ENCODE peak calls at places on chromosomes 1 and 21, in four cellular contexts. A, W, V and Y are unnamed samples.

GRCh38 chr1:14804626-14805025 is 206.1 kb downstream of the KAZN start:
- DNase-seq in W (no peak), V (no peak), A (no peak), Y (no peak)

GRCh38 chr1:21919520-21919919 is 17.6 kb downstream of the HSPG2 start:
- DNase-seq in A (no peak), W (peak; percentile 81), V (no peak), Y (no peak)

GRCh38 chr1:155984341-155984740 is 6.0 kb upstream of the ARHGEF2 start:
- DNase-seq in A (no peak), W (no peak), V (no peak), Y (no peak)

GRCh38 chr1:158055854-158056253 is 62.4 kb downstream of the KIRREL1 start:
- DNase-seq in V (no peak), W (no peak), A (no peak), Y (no peak)

GRCh38 chr1:13699936-13700520 is at the start of gene PRDM2:
- DNase-seq in A (peak; percentile 54), W (peak; percentile 26), V (no peak), Y (no peak)

GRCh38 chr1:210294991-210295773 is 33.5 kb upstream of the HHAT start:
- DNase-seq in V (no peak), W (peak; percentile 43), A (no peak), Y (no peak)

GRCh38 chr1:155093938-155094621 is 15.4 kb downstream of the EFNA3 start:
- DNase-seq in W (peak; percentile 69), V (peak; percentile 22), A (peak; percentile 59), Y (no peak)

GRCh38 chr1:156642265-156643185 is 608 bp downstream of the BCAN start:
- DNase-seq in V (no peak), W (no peak), A (no peak), Y (no peak)

GRCh38 chr21:39346671-39347327 is 2.1 kb downstream of the HMGN1 start:
- DNase-seq in V (no peak), W (no peak), A (no peak), Y (no peak)

GRCh38 chr1:43466403-43466802 is 12.7 kb upstream of the HYI start:
- DNase-seq in W (no peak), V (no peak), A (no peak), Y (no peak)

GRCh38 chr1:173477286-173478098 is at the start of gene PRDX6:
- DNase-seq in V (peak; percentile 48), A (peak; percentile 93), W (peak; percentile 73), Y (peak; percentile 94)

GRCh38 chr1:175797576-175797975 is 54.2 kb upstream of the TNR start:
- DNase-seq in A (no peak), W (no peak), V (no peak), Y (no peak)

GRCh38 chr1:53502641-53503432 is 43.6 kb downstream of the DMRTB1 start:
- DNase-seq in W (no peak), A (no peak), V (no peak), Y (peak; percentile 65)

GRCh38 chr1:37262439-37263170 is 211.8 kb upstream of the ZC3H12A start:
- DNase-seq in A (no peak), W (no peak), V (no peak), Y (no peak)

GRCh38 chr1:173954179-173954578 is 37.1 kb upstream of the SERPINC1 start:
- DNase-seq in W (no peak), A (no peak), V (no peak), Y (no peak)

GRCh38 chr1:206537141-206537540 is 29.8 kb downstream of the RASSF5 start:
- DNase-seq in V (no peak), W (no peak), A (no peak), Y (no peak)

GRCh38 chr1:25854554-25854953 is 4.7 kb downstream of the AUNIP start:
- DNase-seq in A (no peak), W (no peak), V (no peak), Y (no peak)

GRCh38 chr1:43975249-43975961 is 645 bp downstream of the ATP6V0B start:
- DNase-seq in A (peak; percentile 78), V (no peak), W (no peak), Y (peak; percentile 77)

GRCh38 chr1:30722175-30722537 is 1.2 kb downstream of the MATN1 start:
- DNase-seq in A (no peak), W (no peak), V (no peak), Y (no peak)

GRCh38 chr1:30719406-30720270 is 3.7 kb downstream of the MATN1 start:
- DNase-seq in A (no peak), W (peak; percentile 58), V (no peak), Y (no peak)

GRCh38 chr1:30723296-30723897 is at the start of gene MATN1:
- DNase-seq in V (no peak), A (no peak), W (no peak), Y (no peak)

GRCh38 chr1:30720271-30721223 is 2.8 kb downstream of the MATN1 start:
- DNase-seq in W (no peak), V (no peak), A (no peak), Y (no peak)

DNA sequence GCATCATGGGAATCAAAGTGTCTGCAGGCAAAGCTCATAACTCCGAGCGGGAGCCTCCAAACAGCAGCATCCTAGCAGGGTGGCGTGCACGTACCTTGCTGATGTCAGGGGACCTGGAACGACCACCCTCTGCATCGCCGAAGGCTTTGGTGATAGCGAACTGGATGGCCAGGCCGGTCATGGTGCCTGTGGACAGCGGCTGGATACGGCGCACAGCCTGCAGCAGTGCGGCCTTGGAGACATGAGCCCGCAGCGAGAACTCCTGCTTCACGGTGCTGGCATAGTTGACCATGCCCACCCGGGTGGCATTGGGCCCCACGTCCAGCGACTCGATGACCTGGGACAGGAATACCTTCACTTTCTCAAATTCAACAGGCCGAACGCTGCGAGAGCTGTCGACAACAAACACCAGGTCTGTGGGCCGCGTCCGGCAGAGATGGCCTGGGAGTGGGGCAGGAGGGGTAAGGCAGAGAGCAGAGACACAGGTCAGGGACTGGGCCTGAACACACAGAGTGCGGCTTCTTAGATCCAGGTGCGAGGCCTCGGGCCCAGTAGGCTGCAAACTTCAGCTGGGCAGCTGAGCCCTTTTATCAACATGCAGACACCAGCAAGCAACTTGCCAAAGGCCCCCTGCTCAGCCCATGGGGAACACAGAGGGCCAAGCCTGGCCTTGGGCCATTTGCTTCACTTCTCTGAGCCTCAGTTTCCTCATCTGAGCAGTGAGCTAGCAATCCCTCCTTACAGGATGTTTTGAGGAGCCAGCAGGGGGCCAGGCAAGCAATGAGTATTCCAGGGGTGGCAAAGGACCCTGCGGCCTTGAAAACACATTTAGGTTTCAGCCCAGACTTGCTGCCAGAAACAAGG is 1.8 kb downstream of the MATN1 start:
- DNase-seq in V (no peak), A (no peak), W (no peak), Y (no peak)
- TF ChIP-seq CTCF in V (no peak), A (no peak), W (no peak), Y (peak; percentile 10)

GRCh38 chr1:84771895-84772294 is 81.6 kb upstream of the SSX2IP start:
- DNase-seq in A (no peak), W (no peak), V (no peak), Y (no peak)
- TF ChIP-seq CTCF in A (no peak), W (no peak), V (no peak), Y (no peak)

GRCh38 chr1:149963358-149963757 is 26.7 kb upstream of the MTMR11 start:
- DNase-seq in A (no peak), V (no peak), W (no peak), Y (no peak)

GRCh38 chr1:149966405-149966804 is 29.7 kb upstream of the MTMR11 start:
- DNase-seq in V (no peak), A (no peak), W (no peak), Y (no peak)

GRCh38 chr1:149965440-149965839 is 28.8 kb upstream of the MTMR11 start:
- DNase-seq in W (no peak), A (no peak), V (no peak), Y (no peak)

GRCh38 chr1:149962736-149963135 is 26.1 kb upstream of the MTMR11 start:
- DNase-seq in A (no peak), V (no peak), W (no peak), Y (no peak)

DNA sequence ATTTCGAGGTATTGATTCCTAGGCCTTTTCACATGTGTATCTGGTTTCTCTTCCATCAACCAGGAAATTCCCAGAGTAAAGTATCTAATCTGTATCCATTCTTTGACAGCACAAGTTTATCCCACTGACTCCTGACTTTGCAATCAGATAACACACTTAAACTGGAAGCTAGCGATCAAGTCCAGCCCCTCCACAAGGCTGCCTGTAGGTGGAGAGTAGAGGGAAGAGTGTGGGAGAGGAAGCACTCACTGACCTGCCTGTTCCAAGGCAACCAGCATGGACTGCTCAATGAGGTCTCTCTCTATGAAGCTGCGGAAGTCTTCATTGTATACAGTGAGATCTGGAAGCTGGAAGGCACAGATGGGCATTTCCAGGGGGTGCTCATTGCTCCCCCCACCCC is 30.4 kb upstream of the MTMR11 start:
- DNase-seq in A (no peak), W (no peak), V (no peak), Y (no peak)
- TF ChIP-seq CTCF in A (no peak), W (no peak), V (peak; percentile 2), Y (no peak)

DNA sequence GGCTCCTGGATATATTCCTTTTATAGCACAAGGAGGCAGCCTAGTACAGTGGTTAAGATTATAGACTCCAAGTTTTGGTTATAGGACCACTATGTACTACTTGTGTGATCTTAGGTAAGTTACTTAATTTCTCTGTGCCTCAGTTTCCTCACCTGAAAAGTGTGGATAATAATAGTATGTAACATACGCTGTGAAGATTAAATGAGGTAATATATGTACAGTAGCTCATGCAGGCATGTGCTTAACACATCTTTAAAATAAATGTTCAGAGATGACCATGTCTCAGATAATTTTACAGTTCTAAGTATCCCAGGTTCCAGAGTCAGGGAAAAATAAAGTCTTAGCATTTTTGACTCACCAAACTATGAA is 55.7 kb upstream of the TRABD2B start:
- DNase-seq in A (no peak), V (no peak), W (no peak), Y (no peak)
- TF ChIP-seq CTCF in A (no peak), V (no peak), W (no peak), Y (peak; percentile 47)